ENCODE peak calls at places on chromosomes 6 and 20, in five cellular contexts. Y, K, T, I and O are unnamed samples.

GRCh38 chr6:142013875-142014495 is 118.7 kb upstream of the GJE1 start:
- DNase-seq in K (no peak), T (peak), Y (no peak), I (no peak), O (no peak)

GRCh38 chr6:111052171-111052570 is 35.1 kb upstream of the SLC16A10 start:
- DNase-seq in I (no peak), Y (no peak), T (no peak), K (no peak), O (no peak)

GRCh38 chr6:127102299-127102698 is 16.2 kb upstream of the RSPO3 start:
- DNase-seq in Y (peak), K (no peak), T (peak), I (no peak), O (no peak)

GRCh38 chr20:31856516-31856915 is 11.1 kb upstream of the FOXS1 start:
- DNase-seq in K (no peak), Y (no peak), T (no peak), I (no peak), O (no peak)

GRCh38 chr6:85240787-85241186 is 209.1 kb upstream of the NT5E start:
- DNase-seq in K (no peak), I (no peak), Y (no peak), T (peak), O (no peak)

GRCh38 chr6:156174026-156174880 is 602.9 kb upstream of the ARID1B start:
- DNase-seq in I (no peak), K (no peak), Y (no peak), T (no peak), O (no peak)

GRCh38 chr6:43778976-43779863 is 9.2 kb downstream of the VEGFA start:
- DNase-seq in I (no peak), K (no peak), T (no peak), Y (no peak), O (no peak)

GRCh38 chr6:12815884-12816600 is 99.5 kb downstream of the PHACTR1 start:
- DNase-seq in Y (no peak), I (no peak), T (no peak), K (no peak), O (no peak)

GRCh38 chr6:72953901-72954494 is 271.3 kb downstream of the KHDC1L start:
- DNase-seq in K (no peak), Y (peak), T (peak), I (no peak), O (no peak)

GRCh38 chr6:53984163-53984562 is 127.1 kb upstream of the MLIP start:
- DNase-seq in T (peak), I (no peak), Y (peak), K (no peak), O (no peak)

GRCh38 chr20:64265201-64265600 is 9.7 kb downstream of the PCMTD2 start:
- DNase-seq in I (no peak), K (no peak), Y (no peak), T (no peak), O (peak)

GRCh38 chr6:35406666-35407065 is 45.5 kb upstream of the FANCE start:
- DNase-seq in T (no peak), K (no peak), Y (no peak), I (no peak), O (no peak)

GRCh38 chr6:21738180-21739094 is 144.9 kb downstream of the SOX4 start:
- DNase-seq in K (no peak), Y (no peak), I (peak), T (peak), O (no peak)

GRCh38 chr6:46290916-46291633 is 120.3 kb upstream of the ENPP5 start:
- DNase-seq in Y (no peak), I (no peak), T (no peak), K (no peak), O (no peak)

GRCh38 chr20:63100926-63101699 is 94.3 kb upstream of the BHLHE23 start:
- DNase-seq in T (no peak), K (no peak), I (no peak), Y (no peak), O (peak)

GRCh38 chr6:157999100-158000051 is 17.7 kb downstream of the SYNJ2 start:
- DNase-seq in T (no peak), Y (no peak), K (no peak), I (no peak), O (peak)

GRCh38 chr20:24379116-24379927 is 90.1 kb upstream of the SYNDIG1 start:
- DNase-seq in K (no peak), I (no peak), Y (peak), T (peak), O (peak)

GRCh38 chr6:84416043-84416657 is 188.7 kb upstream of the CEP162 start:
- DNase-seq in K (no peak), Y (peak), I (no peak), T (no peak), O (no peak)

GRCh38 chr6:122734529-122735203 is 44.9 kb upstream of the FABP7 start:
- DNase-seq in K (no peak), I (peak), Y (no peak), T (no peak), O (no peak)

GRCh38 chr6:162271922-162272321 is 455.6 kb downstream of the PRKN start:
- DNase-seq in K (no peak), Y (no peak), I (no peak), T (no peak), O (no peak)

GRCh38 chr6:83057705-83058321 is 7.8 kb downstream of the UBE3D start:
- DNase-seq in Y (peak), K (no peak), T (peak), I (peak), O (no peak)

GRCh38 chr6:128432394-128432793 is 88.0 kb downstream of the PTPRK start:
- DNase-seq in I (no peak), T (peak), Y (peak), K (no peak), O (no peak)

GRCh38 chr6:52284131-52284459 is 447 bp downstream of the MCM3 start:
- DNase-seq in I (no peak), T (no peak), K (no peak), Y (no peak), O (peak)

GRCh38 chr6:32954212-32954745 is 1.4 kb upstream of the HLA-DMA start:
- DNase-seq in Y (no peak), T (no peak), K (no peak), I (no peak), O (no peak)

GRCh38 chr20:45617591-45617990 is 11.9 kb upstream of the WFDC10A start:
- DNase-seq in K (no peak), I (no peak), T (no peak), Y (no peak), O (no peak)

GRCh38 chr6:26594730-26595632 is 1.8 kb upstream of the ABT1 start:
- DNase-seq in K (no peak), T (peak), I (peak), Y (peak), O (no peak)

GRCh38 chr20:52313335-52313963 is 121.9 kb upstream of the ZFP64 start:
- DNase-seq in K (no peak), I (peak), Y (peak), T (peak), O (no peak)

GRCh38 chr20:61065853-61066252 is 186.2 kb upstream of the CDH4 start:
- DNase-seq in T (no peak), Y (no peak), I (no peak), K (no peak), O (no peak)

GRCh38 chr6:150002710-150003109 is 22.6 kb downstream of the RAET1L start:
- DNase-seq in K (no peak), T (no peak), Y (no peak), I (no peak), O (no peak)

GRCh38 chr20:43949741-43950618 is 35.3 kb downstream of the TOX2 start:
- DNase-seq in T (no peak), K (peak), I (no peak), Y (no peak), O (peak)

GRCh38 chr20:39070484-39071231 is 108.5 kb downstream of the DHX35 start:
- DNase-seq in T (peak), Y (peak), I (no peak), K (no peak), O (no peak)